ENCODE peak calls at places on chromosomes 5 and 9, in ten cellular contexts. L, J, X, F, U, O, P, N, E and C are unnamed samples.

GRCh38 chr9:97502984-97503861 is 1.8 kb downstream of the TMOD1 start:
- DNase-seq in L (peak; percentile 47), N (no peak), E (no peak), F (peak; percentile 83), O (no peak), X (no peak), J (no peak), U (no peak), P (peak; percentile 25), C (no peak)

GRCh38 chr5:138491669-138492551 is 26.6 kb downstream of the EGR1 start:
- DNase-seq in N (peak; percentile 78), O (peak; percentile 88), P (peak; percentile 90), X (peak; percentile 94), F (peak; percentile 91), E (peak; percentile 75), J (peak; percentile 69), U (peak; percentile 71), L (peak; percentile 92), C (peak; percentile 85)

GRCh38 chr9:512555-513272 is 298.0 kb downstream of the DOCK8 start:
- DNase-seq in N (no peak), P (no peak), E (no peak), O (no peak), U (no peak), F (no peak), J (no peak), L (no peak), X (no peak), C (no peak)

GRCh38 chr5:146042628-146043279 is 62.6 kb downstream of the PLAC8L1 start:
- DNase-seq in X (no peak), J (peak; percentile 33), U (no peak), F (peak; percentile 59), E (no peak), P (no peak), N (no peak), L (no peak), O (no peak), C (peak; percentile 40)

GRCh38 chr5:159915913-159916840 is at the start of gene ADRA1B:
- DNase-seq in U (peak; percentile 82), E (peak; percentile 28), J (peak; percentile 76), O (no peak), N (peak; percentile 39), P (peak; percentile 63), L (peak; percentile 94), X (peak; percentile 80), F (peak; percentile 73), C (peak; percentile 17)

GRCh38 chr9:120381839-120382238 is 198.1 kb downstream of the CDK5RAP2 start:
- DNase-seq in N (no peak), X (no peak), F (no peak), U (no peak), P (no peak), E (no peak), L (no peak), O (no peak), J (no peak), C (no peak)

GRCh38 chr5:121526908-121527307 is 324.8 kb upstream of the FTMT start:
- DNase-seq in L (no peak), J (no peak), P (no peak), F (no peak), N (no peak), X (no peak), U (no peak), O (no peak), E (no peak), C (no peak)

GRCh38 chr5:43780586-43780985 is 177.6 kb downstream of the NNT start:
- DNase-seq in N (no peak), F (no peak), O (no peak), U (no peak), X (no peak), P (no peak), L (no peak), J (no peak), E (no peak), C (no peak)

GRCh38 chr9:113609562-113610318 is 146.2 kb downstream of the RGS3 start:
- DNase-seq in F (no peak), U (peak; percentile 71), E (no peak), L (peak; percentile 47), O (no peak), X (peak; percentile 90), J (no peak), N (peak; percentile 86), P (peak; percentile 81), C (no peak)
- TF ChIP-seq CTCF in F (no peak), U (no peak), E (no peak), L (no peak), O (no peak), X (no peak), J (no peak), N (no peak), P (no peak), C (no peak)

GRCh38 chr5:79005939-79006338 is 20.8 kb upstream of the ARSB start:
- DNase-seq in N (no peak), J (no peak), X (no peak), U (no peak), O (no peak), F (no peak), L (no peak), E (no peak), P (no peak), C (no peak)

GRCh38 chr5:79008362-79008761 is 23.3 kb upstream of the ARSB start:
- DNase-seq in O (no peak), L (no peak), P (no peak), F (no peak), N (no peak), X (no peak), J (no peak), E (no peak), U (no peak), C (no peak)

GRCh38 chr5:79011869-79012268 is 26.8 kb upstream of the ARSB start:
- DNase-seq in J (no peak), E (no peak), P (no peak), X (no peak), L (no peak), N (no peak), O (no peak), U (no peak), F (no peak), C (no peak)

GRCh38 chr5:79014631-79015030 is 29.5 kb upstream of the ARSB start:
- DNase-seq in O (no peak), U (no peak), F (no peak), X (no peak), L (no peak), E (no peak), P (no peak), J (no peak), N (no peak), C (no peak)

GRCh38 chr5:79011219-79011836 is 26.2 kb upstream of the ARSB start:
- DNase-seq in J (peak; percentile 3), E (no peak), N (no peak), P (no peak), U (no peak), L (no peak), X (no peak), F (no peak), O (no peak), C (peak; percentile 77)
- TF ChIP-seq CTCF in J (no peak), E (no peak), N (no peak), P (no peak), U (no peak), L (no peak), X (no peak), F (peak; percentile 26), O (peak; percentile 34), C (peak; percentile 57)

GRCh38 chr5:83471405-83472212 is at the start of gene VCAN:
- DNase-seq in U (peak; percentile 64), X (peak; percentile 7), J (peak; percentile 47), N (peak; percentile 49), O (no peak), E (no peak), L (peak; percentile 59), P (peak; percentile 38), F (no peak), C (peak; percentile 36)

GRCh38 chr5:83473344-83474169 is 2.0 kb downstream of the VCAN start:
- DNase-seq in F (peak; percentile 65), U (peak; percentile 94), P (peak; percentile 83), X (peak; percentile 54), L (peak; percentile 85), N (peak; percentile 91), J (peak; percentile 95), E (no peak), O (no peak), C (peak; percentile 95)

GRCh38 chr5:83472508-83473343 is 1.2 kb downstream of the VCAN start:
- DNase-seq in P (no peak), L (peak; percentile 82), O (no peak), N (peak; percentile 29), E (no peak), J (peak; percentile 39), F (peak; percentile 12), U (peak; percentile 58), X (peak; percentile 12), C (peak; percentile 58)

GRCh38 chr5:83470920-83471404 is 582 bp upstream of the VCAN start:
- DNase-seq in P (no peak), E (no peak), O (no peak), X (no peak), F (no peak), J (no peak), N (no peak), U (no peak), L (peak; percentile 11), C (no peak)

DNA sequence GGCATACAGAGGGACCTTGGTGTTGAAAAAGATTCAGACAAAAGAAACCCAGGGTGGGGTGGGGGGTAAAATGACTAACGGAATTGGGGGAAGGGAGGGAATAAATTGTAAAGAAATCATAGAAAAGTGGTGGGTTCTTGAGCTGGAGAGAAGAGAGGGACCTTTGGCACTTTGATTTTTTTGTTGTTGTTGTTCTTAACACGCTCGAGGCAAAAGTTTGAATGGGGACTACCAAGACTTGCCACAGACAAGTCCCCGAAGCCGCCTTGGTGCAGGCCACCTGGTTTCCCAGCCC is 616 bp downstream of the VCAN start:
- DNase-seq in P (no peak), O (no peak), E (no peak), U (no peak), F (no peak), J (no peak), L (peak; percentile 16), N (no peak), X (no peak), C (no peak)
- TF ChIP-seq CTCF in P (no peak), O (no peak), E (no peak), U (no peak), F (no peak), J (no peak), L (no peak), N (no peak), X (no peak), C (no peak)

GRCh38 chr5:15254607-15255006 is 245.4 kb upstream of the FBXL7 start:
- DNase-seq in F (no peak), N (no peak), P (no peak), E (no peak), L (no peak), J (no peak), X (no peak), O (no peak), U (no peak), C (no peak)

GRCh38 chr5:15252331-15252730 is 247.6 kb upstream of the FBXL7 start:
- DNase-seq in X (no peak), E (no peak), O (no peak), U (no peak), J (no peak), N (no peak), F (no peak), P (no peak), L (no peak), C (no peak)

GRCh38 chr5:15248731-15249130 is 251.2 kb upstream of the FBXL7 start:
- DNase-seq in N (no peak), O (no peak), L (no peak), E (no peak), P (no peak), U (no peak), F (no peak), X (no peak), J (no peak), C (no peak)

GRCh38 chr5:15245913-15246312 is 254.1 kb upstream of the FBXL7 start:
- DNase-seq in J (no peak), E (no peak), F (no peak), U (no peak), X (no peak), P (no peak), O (no peak), L (no peak), N (no peak), C (no peak)

DNA sequence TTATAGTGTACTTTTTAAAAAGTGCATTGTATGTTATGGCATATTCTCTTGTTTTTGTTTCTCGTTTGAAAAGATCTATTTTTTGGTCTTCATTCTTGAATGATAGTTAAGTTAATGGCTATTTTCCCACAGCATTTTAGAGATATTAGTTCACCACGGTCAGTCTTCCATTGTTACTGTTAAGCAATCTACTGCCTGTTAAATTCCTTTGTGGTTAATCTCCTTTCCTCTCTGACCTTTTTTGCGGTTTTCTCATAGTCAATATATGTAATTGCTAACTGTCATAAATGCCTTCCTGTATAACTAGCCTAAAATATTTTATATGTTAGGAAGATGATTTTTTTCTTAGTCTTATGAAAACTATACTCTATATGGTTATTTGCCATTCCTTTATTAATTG is 250.8 kb upstream of the FBXL7 start:
- DNase-seq in X (no peak), E (no peak), P (no peak), O (no peak), F (no peak), U (no peak), L (no peak), N (no peak), J (no peak), C (peak; percentile 32)
- TF ChIP-seq CTCF in X (no peak), E (no peak), P (no peak), O (no peak), F (no peak), U (no peak), L (no peak), N (no peak), J (no peak), C (no peak)